ENCODE peak calls at places on chromosome X, in seven cellular contexts. J, A, D, W, X, T and L are unnamed samples.

GRCh38 chrX:134572816-134573682 is 85.2 kb downstream of the PLAC1 start:
- DNase-seq in J (no peak), A (peak), D (no peak), W (no peak), X (no peak), T (no peak), L (no peak)

GRCh38 chrX:84187501-84188319 is at the start of gene RPS6KA6:
- DNase-seq in J (no peak), A (peak), D (peak), W (no peak), X (peak), T (peak), L (peak)

GRCh38 chrX:28303486-28303885 is 283.8 kb upstream of the IL1RAPL1 start:
- DNase-seq in J (no peak), A (no peak), D (no peak), W (no peak), X (no peak), T (no peak), L (no peak)

GRCh38 chrX:103797691-103798090 is 21.1 kb downstream of the PLP1 start:
- DNase-seq in J (no peak), A (no peak), D (no peak), W (no peak), X (no peak), T (no peak), L (no peak)

GRCh38 chrX:68534696-68535095 is 35.8 kb downstream of the YIPF6 start:
- DNase-seq in J (no peak), A (no peak), D (no peak), W (no peak), X (no peak), T (no peak), L (no peak)

GRCh38 chrX:34382416-34382815 is 250.3 kb upstream of the FAM47A start:
- DNase-seq in J (no peak), A (peak), D (no peak), W (no peak), X (no peak), T (no peak), L (no peak)

GRCh38 chrX:39721570-39722279 is 376.0 kb downstream of the BCOR start:
- DNase-seq in J (no peak), A (peak), D (no peak), W (no peak), X (no peak), T (no peak), L (no peak)

GRCh38 chrX:85619962-85620361 is 240.5 kb upstream of the POF1B start:
- DNase-seq in J (no peak), A (no peak), D (no peak), W (no peak), X (no peak), T (no peak), L (no peak)

GRCh38 chrX:107599371-107599970 is 28.8 kb upstream of the PRPS1 start:
- DNase-seq in J (no peak), A (no peak), D (no peak), W (no peak), X (no peak), T (peak), L (no peak)